ENCODE peak calls at places on chromosomes 4 and X, in five cellular contexts. Z is astrocyte of the spinal cord; Y is colonic mucosa; X is breast epithelium; P is activated CD8-positive, alpha-beta T cell treated with anti-CD3 and anti-CD28 coated beads for 36 hours. C is an unnamed sample.

GRCh38 chr4:76969493-76969892 is 19.9 kb downstream of the SEPTIN11 start:
- DNase-seq in Z (no peak), X (no peak), Y (no peak), P (no peak), C (no peak)

GRCh38 chr4:8247047-8247930 is 22.3 kb upstream of the HTRA3 start:
- DNase-seq in Y (no peak), X (no peak), Z (no peak), P (no peak), C (no peak)

GRCh38 chrX:5236096-5236495 is 992.6 kb downstream of the NLGN4X start:
- DNase-seq in Y (no peak), P (no peak), X (no peak), Z (no peak), C (no peak)

GRCh38 chrX:40552768-40553167 is 28.0 kb upstream of the ATP6AP2 start:
- DNase-seq in Y (no peak), P (no peak), X (no peak), Z (peak), C (no peak)

GRCh38 chrX:65072590-65072989 is 96.3 kb upstream of the ZC4H2 start:
- DNase-seq in X (no peak), Y (no peak), Z (no peak), P (no peak), C (no peak)

GRCh38 chr4:22514431-22514830 is 1.4 kb downstream of the ADGRA3 start:
- DNase-seq in Z (peak), Y (no peak), P (no peak), X (no peak), C (no peak)

GRCh38 chrX:130975947-130976346 is 72.9 kb upstream of the ENOX2 start:
- DNase-seq in P (peak), Y (peak), X (no peak), Z (peak), C (peak)

GRCh38 chrX:39633293-39633692 is 464.5 kb downstream of the BCOR start:
- DNase-seq in Z (peak), X (no peak), P (no peak), Y (no peak), C (no peak)

GRCh38 chrX:83759872-83760271 is 101.1 kb upstream of the CYLC1 start:
- DNase-seq in P (no peak), Y (no peak), X (no peak), Z (no peak), C (peak)
- TF ChIP-seq CTCF in P (peak), Y (no peak), X (no peak), Z (peak), C (peak)

DNA sequence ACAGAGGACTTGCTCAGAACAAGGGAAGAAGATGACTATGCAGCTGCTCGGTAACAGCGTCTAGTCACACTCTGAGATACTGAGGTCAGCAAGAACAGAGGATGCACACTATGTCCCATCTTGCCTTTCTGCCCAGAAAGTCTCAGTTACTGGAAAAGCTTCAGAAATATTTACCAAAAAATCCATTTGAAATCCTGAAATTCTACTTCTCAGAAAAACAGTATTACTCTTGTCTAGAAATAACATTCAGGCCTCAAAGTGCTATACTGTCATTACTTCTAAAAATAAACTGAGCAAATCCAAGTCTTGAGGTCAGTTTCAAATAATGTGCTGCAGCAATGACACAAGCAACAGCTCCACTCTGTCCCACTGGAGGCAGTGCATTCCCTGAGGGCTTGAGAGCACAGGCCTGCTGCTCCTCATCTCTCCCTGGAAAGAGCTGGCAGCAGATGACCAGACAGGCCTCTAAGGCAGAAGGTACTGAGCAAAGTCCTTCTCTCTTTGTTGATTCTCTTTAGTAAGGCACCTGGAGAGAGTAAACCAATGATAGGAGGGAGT is 76.9 kb downstream of the CAMK2D start:
- DNase-seq in X (peak), Z (peak), P (peak), Y (peak), C (no peak)
- TF ChIP-seq CTCF in X (no peak), Z (peak), P (no peak), Y (no peak), C (no peak)

DNA sequence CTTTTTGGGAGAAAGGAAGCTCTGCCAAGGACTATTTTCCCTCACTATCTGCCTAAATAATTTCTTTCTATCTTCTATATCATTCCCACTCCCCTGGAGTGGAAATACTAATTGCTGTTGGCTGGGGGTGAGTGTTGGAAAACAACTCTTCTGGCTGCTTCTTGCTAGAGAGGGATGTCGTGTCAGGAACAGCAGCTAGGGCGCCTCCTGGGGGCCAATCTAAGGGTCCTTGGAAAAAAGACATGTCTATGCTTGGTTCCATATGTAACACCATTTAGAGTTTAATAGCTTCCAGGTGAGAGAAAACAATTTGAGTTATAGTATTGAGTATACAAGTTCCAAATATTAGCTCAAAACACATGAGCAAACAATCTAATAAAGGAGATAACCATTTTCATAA is 111.3 kb downstream of the MAGEE1 start:
- DNase-seq in Z (no peak), P (no peak), Y (no peak), X (no peak), C (no peak)
- TF ChIP-seq CTCF in Z (no peak), P (no peak), Y (no peak), X (no peak), C (no peak)

GRCh38 chr4:82553020-82553419 is 8.8 kb downstream of the TMEM150C start:
- DNase-seq in P (no peak), Y (no peak), X (no peak), Z (no peak), C (no peak)

GRCh38 chr4:82551734-82552133 is 10.1 kb downstream of the TMEM150C start:
- DNase-seq in X (no peak), Y (no peak), P (no peak), Z (no peak), C (no peak)

GRCh38 chr4:82560853-82561744 is 689 bp downstream of the TMEM150C start:
- DNase-seq in X (no peak), P (no peak), Y (no peak), Z (no peak), C (no peak)

GRCh38 chr4:82559735-82560120 is 2.1 kb downstream of the TMEM150C start:
- DNase-seq in Y (no peak), P (no peak), X (no peak), Z (no peak), C (no peak)

DNA sequence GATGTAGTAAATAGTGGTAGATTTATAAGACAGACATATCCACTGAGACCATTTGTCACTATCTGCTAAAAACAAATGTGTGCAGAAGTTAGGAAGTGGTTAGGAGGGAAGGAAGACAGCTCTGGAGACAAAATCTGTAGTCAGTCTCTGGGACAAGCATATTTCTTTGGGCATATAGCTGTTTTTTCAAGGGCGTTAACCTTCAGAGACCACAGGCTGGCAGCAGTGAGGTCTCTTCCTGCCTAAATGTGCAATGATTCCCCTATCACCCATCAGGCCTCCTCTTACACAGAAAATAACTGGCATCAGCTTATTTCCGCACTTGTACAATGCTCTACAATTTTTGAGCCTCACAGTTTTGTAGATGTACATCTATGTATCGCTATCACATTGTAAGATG is 6.5 kb downstream of the TMEM150C start:
- DNase-seq in Y (no peak), X (no peak), Z (no peak), P (no peak), C (no peak)
- TF ChIP-seq CTCF in Y (no peak), X (no peak), Z (no peak), P (no peak), C (no peak)

GRCh38 chr4:153649572-153649991 is 34.5 kb upstream of the TLR2 start:
- DNase-seq in X (no peak), Y (no peak), P (peak), Z (peak), C (no peak)
- TF ChIP-seq CTCF in X (no peak), Y (no peak), P (peak), Z (peak), C (peak)